ENCODE peak calls at places on chromosomes 5 and 9, in five cellular contexts. V is heart right ventricle, H is mammary epithelial cell, A is left ventricle myocardium inferior, Y is PC-9. S is an unnamed sample.

GRCh38 chr9:93898026-93898425 is 57.1 kb downstream of the BARX1 start:
- DNase-seq in V (no peak), H (no peak), A (no peak), Y (no peak), S (peak; percentile 15)

GRCh38 chr5:176473335-176474006 is 25.3 kb downstream of the FAF2 start:
- DNase-seq in V (no peak), H (no peak), A (no peak), Y (no peak), S (no peak)

GRCh38 chr9:4866239-4866969 is 73.7 kb downstream of the RCL1 start:
- DNase-seq in V (no peak), H (peak; percentile 79), A (no peak), Y (no peak), S (no peak)

GRCh38 chr5:172548311-172548731 is 92.7 kb upstream of the NEURL1B start:
- DNase-seq in V (no peak), H (no peak), A (no peak), Y (no peak), S (no peak)

GRCh38 chr5:159645194-159645846 is 271.0 kb upstream of the ADRA1B start:
- DNase-seq in V (no peak), H (no peak), A (no peak), Y (no peak), S (no peak)

GRCh38 chr9:137351781-137352501 is 49.9 kb upstream of the NRARP start:
- DNase-seq in V (no peak), H (no peak), A (no peak), Y (no peak), S (no peak)

GRCh38 chr5:134070979-134071849 is 43.3 kb upstream of the TCF7 start:
- DNase-seq in V (no peak), H (no peak), A (no peak), Y (peak; percentile 50), S (no peak)

GRCh38 chr5:173785421-173785820 is 102.7 kb upstream of the CPEB4 start:
- DNase-seq in V (no peak), H (no peak), A (no peak), Y (no peak), S (no peak)

GRCh38 chr9:35519697-35520403 is 29.9 kb downstream of the RUSC2 start:
- DNase-seq in V (no peak), H (no peak), A (no peak), Y (no peak), S (no peak)

GRCh38 chr5:123537845-123538244 is 25.9 kb downstream of the CSNK1G3 start:
- DNase-seq in V (no peak), H (no peak), A (no peak), Y (no peak), S (no peak)

GRCh38 chr5:113345261-113345940 is 89.4 kb downstream of the TSSK1B start:
- DNase-seq in V (no peak), H (peak; percentile 98), A (no peak), Y (peak; percentile 13), S (no peak)

GRCh38 chr9:126985870-126986498 is 71.4 kb downstream of the RALGPS1 start:
- DNase-seq in V (peak; percentile 61), H (peak; percentile 96), A (peak; percentile 70), Y (peak; percentile 92), S (peak; percentile 72)

GRCh38 chr5:120457839-120458507 is 6.1 kb upstream of the PRR16 start:
- DNase-seq in V (peak; percentile 74), H (peak; percentile 68), A (peak; percentile 84), Y (peak; percentile 80), S (peak; percentile 88)

GRCh38 chr9:21395778-21396717 is 10.8 kb upstream of the IFNA2 start:
- DNase-seq in V (peak; percentile 29), H (no peak), A (peak; percentile 45), Y (peak; percentile 18), S (peak; percentile 35)

GRCh38 chr9:90985631-90986030 is 184.0 kb downstream of the SYK start:
- DNase-seq in V (no peak), H (peak; percentile 96), A (no peak), Y (no peak), S (no peak)

GRCh38 chr5:142900926-142901325 is 130.7 kb downstream of the ARHGAP26 start:
- DNase-seq in V (no peak), H (peak; percentile 81), A (no peak), Y (peak; percentile 42), S (no peak)

GRCh38 chr9:110076894-110077725 is 130.8 kb downstream of the C9orf152 start:
- DNase-seq in V (no peak), H (peak; percentile 47), A (no peak), Y (no peak), S (no peak)

GRCh38 chr5:106875591-106876297 is 795.0 kb downstream of the EFNA5 start:
- DNase-seq in V (no peak), H (peak; percentile 30), A (no peak), Y (peak; percentile 12), S (no peak)

GRCh38 chr9:100317706-100318105 is 35.0 kb downstream of the TEX10 start:
- DNase-seq in V (no peak), H (peak; percentile 52), A (no peak), Y (no peak), S (no peak)

GRCh38 chr5:102600964-102601363 is 102.2 kb upstream of the SLCO6A1 start:
- DNase-seq in V (no peak), H (peak; percentile 47), A (no peak), Y (no peak), S (no peak)

GRCh38 chr5:64811050-64811640 is 42.4 kb downstream of the CWC27 start:
- DNase-seq in V (peak; percentile 11), H (peak; percentile 38), A (no peak), Y (no peak), S (no peak)

GRCh38 chr9:129262261-129262660 is 84.2 kb upstream of the IER5L start:
- DNase-seq in V (no peak), H (no peak), A (peak; percentile 6), Y (peak; percentile 35), S (no peak)

GRCh38 chr5:91643796-91644195 is 260.7 kb upstream of the ARRDC3 start:
- DNase-seq in V (no peak), H (no peak), A (no peak), Y (no peak), S (no peak)

GRCh38 chr5:95778713-95779426 is 43.7 kb downstream of the GLRX start:
- DNase-seq in V (no peak), H (no peak), A (no peak), Y (no peak), S (no peak)

GRCh38 chr9:89666364-89666763 is 61.6 kb downstream of the GADD45G start:
- DNase-seq in V (no peak), H (no peak), A (no peak), Y (no peak), S (no peak)

GRCh38 chr5:172529896-172530295 is 75.6 kb upstream of the SH3PXD2B start:
- DNase-seq in V (no peak), H (no peak), A (no peak), Y (no peak), S (no peak)

GRCh38 chr5:80246995-80247729 is 8.7 kb downstream of the SERINC5 start:
- DNase-seq in V (peak; percentile 52), H (peak; percentile 99), A (peak; percentile 32), Y (peak; percentile 85), S (peak; percentile 68)

GRCh38 chr5:117337064-117337749 is 762.6 kb upstream of the SEMA6A start:
- DNase-seq in V (no peak), H (no peak), A (no peak), Y (no peak), S (no peak)

GRCh38 chr5:136193396-136193935 is 504 bp upstream of the SMIM32 start:
- DNase-seq in V (no peak), H (no peak), A (no peak), Y (no peak), S (no peak)

DNA sequence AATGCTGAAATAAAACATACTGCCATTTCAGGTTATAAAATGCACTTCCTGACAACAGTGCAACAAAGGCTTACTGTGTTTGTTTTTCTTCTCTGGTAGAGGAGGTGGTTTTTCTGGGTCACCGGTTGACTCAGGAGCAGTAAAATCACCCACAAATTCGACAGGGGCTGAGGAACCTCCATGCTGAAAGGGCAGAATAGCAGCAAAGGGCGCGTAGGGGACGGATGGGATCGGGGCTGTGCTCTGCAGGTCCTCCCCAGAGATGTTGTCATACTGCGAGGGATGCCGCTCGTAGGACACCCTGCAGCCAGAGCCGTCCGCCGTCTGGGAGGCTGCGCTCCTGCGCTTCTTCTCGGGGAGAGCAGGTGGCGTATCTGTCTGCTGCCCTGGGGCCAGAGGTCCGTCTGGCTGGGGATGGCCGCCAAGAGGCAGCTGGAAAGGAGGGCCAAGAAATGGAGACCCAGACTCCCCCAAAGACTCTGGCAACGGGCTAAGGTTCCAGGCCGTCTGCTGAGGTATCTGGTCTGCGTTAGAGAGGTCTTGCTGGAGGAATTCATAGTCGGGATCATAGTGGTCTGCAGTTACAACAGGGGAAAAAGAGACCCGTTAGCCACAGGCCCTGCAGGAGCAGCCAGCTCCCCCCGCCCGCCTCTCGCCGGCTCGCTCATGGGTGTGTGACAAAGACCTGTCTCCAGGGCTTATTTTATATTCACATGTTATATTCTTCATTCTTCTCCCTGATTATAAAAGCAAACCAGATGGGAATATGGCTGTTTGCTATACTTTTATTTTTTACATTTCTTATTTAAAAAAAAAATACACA is 80.7 kb downstream of the PRRT1B start:
- DNase-seq in V (no peak), H (no peak), A (no peak), Y (no peak), S (no peak)
- H3K4me1 ChIP-seq in V (peaks cover 14% of the 10 kb centered on the region), H (no peaks in the 10 kb centered on the region), A (peaks cover 65% of the 10 kb centered on the region), Y (peaks cover 12% of the 10 kb centered on the region), S (no peaks in the 10 kb centered on the region)

DNA sequence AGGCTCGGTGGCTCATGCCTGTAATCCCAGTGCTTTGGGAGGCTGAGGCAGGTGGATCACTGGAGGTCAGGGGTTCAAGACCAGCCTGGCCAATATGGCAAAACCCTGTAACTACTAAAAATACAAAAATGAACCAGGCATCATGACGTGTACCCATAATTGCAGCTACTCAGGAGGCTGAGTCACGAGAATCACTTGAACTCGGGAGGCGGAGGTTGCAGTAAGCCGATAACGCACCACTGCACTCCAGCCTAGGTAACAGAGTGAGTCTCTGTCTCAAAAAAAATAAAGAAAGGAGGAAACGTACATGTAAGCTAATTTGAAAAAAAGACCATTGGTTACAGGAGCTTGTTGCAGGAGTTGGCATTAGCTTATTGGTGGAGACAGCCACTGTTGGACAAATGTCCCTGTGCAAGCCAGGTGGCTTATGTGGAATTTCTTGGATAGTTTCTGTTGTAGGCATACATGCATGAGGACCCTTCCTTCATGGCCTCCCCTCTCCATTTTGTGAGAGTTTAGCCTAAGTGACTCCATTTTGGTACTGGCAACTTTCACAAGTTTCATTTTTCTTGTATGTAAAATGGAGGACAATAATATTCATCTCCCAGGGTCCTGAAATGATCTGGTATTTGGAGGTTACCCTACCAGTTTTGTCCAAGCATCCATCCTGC is 16.8 kb upstream of the RAB14 start:
- DNase-seq in V (no peak), H (no peak), A (no peak), Y (no peak), S (no peak)
- H3K4me3 ChIP-seq in V (no peak overlapping the region), H (no peak overlapping the region), A (no peak overlapping the region), Y (no peak overlapping the region), S (no peak overlapping the region)

DNA sequence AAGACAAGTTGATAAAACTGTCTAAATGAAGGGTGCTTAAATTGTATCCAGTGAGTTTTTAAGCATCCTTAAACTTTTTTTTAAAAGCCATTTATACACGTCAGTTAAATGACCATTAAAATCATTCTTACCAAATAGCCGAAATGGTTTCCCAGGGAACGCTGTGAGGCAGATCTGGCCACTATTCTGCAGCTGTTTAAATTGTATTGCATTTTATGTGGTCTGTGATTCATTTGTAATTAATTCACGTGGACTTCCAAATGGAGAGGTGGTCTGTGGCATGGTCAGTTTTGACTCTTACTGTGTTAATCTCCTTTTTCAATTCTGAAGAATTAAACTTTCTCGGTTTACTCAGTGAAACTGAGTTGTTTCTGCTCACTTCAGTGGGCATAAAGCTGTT is 113.7 kb upstream of the OTULINL start:
- DNase-seq in V (no peak), H (no peak), A (no peak), Y (no peak), S (no peak)
- H3K36me3 ChIP-seq in V (peaks cover 92% of the 10 kb centered on the region), H (peaks cover 27% of the 10 kb centered on the region), A (peaks cover 80% of the 10 kb centered on the region), Y (peaks cover 16% of the 10 kb centered on the region), S (peaks cover 82% of the 10 kb centered on the region)

GRCh38 chr5:149681922-149682321 is 48.2 kb upstream of the PPARGC1B start:
- DNase-seq in V (no peak), H (no peak), A (no peak), Y (no peak), S (no peak)
- H3K4me1 ChIP-seq in V (peaks cover 5% of the 10 kb centered on the region), H (no peaks in the 10 kb centered on the region), A (peaks cover 42% of the 10 kb centered on the region), Y (no peaks in the 10 kb centered on the region), S (no peaks in the 10 kb centered on the region)